ENCODE peak calls at places on chromosome 3, in five cellular contexts. L is SJSA1, Y is brain microvascular endothelial cell, Q is adrenal gland, R is dorsolateral prefrontal cortex. H is an unnamed sample.

GRCh38 chr3:196016485-196016884 is 65.4 kb downstream of the TFRC start:
- DNase-seq in L (no peak), Y (peak; percentile 82), R (no peak), Q (no peak), H (no peak)

GRCh38 chr3:53223541-53223966 is 32.3 kb downstream of the TKT start:
- DNase-seq in R (no peak), L (no peak), Q (no peak), Y (no peak), H (no peak)

GRCh38 chr3:33717616-33717865 is 513 bp downstream of the CLASP2 start:
- DNase-seq in Q (peak; percentile 76), L (no peak), Y (peak; percentile 29), R (no peak), H (peak; percentile 69)

GRCh38 chr3:66393486-66394260 is 107.1 kb downstream of the LRIG1 start:
- DNase-seq in L (no peak), R (no peak), Y (peak; percentile 43), Q (no peak), H (no peak)

GRCh38 chr3:62252614-62253147 is 120.7 kb downstream of the FEZF2 start:
- DNase-seq in Y (peak; percentile 6), R (no peak), Q (peak; percentile 51), L (no peak), H (no peak)

GRCh38 chr3:80550154-80550553 is 782.4 kb upstream of the ROBO1 start:
- DNase-seq in R (no peak), Y (no peak), L (no peak), Q (no peak), H (no peak)

GRCh38 chr3:140711719-140712086 is 33.8 kb downstream of the TRIM42 start:
- DNase-seq in R (no peak), Y (no peak), Q (no peak), L (no peak), H (no peak)

GRCh38 chr3:61848885-61849284 is 287.5 kb downstream of the PTPRG start:
- DNase-seq in R (no peak), Y (no peak), L (no peak), Q (no peak), H (no peak)

GRCh38 chr3:112097378-112097777 is 11.2 kb downstream of the C3orf52 start:
- DNase-seq in Q (peak; percentile 43), Y (peak; percentile 100), R (no peak), L (peak; percentile 85), H (no peak)

GRCh38 chr3:70072180-70072579 is 72.6 kb downstream of the SAMMSON start:
- DNase-seq in L (no peak), Q (no peak), R (no peak), Y (no peak), H (no peak)

GRCh38 chr3:180707921-180708320 is 28.6 kb upstream of the CCDC39 start:
- DNase-seq in Q (no peak), L (no peak), R (no peak), Y (no peak), H (no peak)

GRCh38 chr3:32440481-32441350 is 49.1 kb downstream of the CMTM7 start:
- DNase-seq in R (no peak), Y (no peak), L (no peak), Q (no peak), H (peak; percentile 21)

GRCh38 chr3:138459619-138460535 is 25.5 kb downstream of the ESYT3 start:
- DNase-seq in R (no peak), Q (no peak), Y (no peak), L (no peak), H (no peak)

GRCh38 chr3:122563717-122564025 is 429 bp downstream of the PARP9 start:
- DNase-seq in R (no peak), L (no peak), Q (no peak), Y (no peak), H (no peak)

GRCh38 chr3:86228106-86228505 is 762.8 kb downstream of the VGLL3 start:
- DNase-seq in R (no peak), L (no peak), Y (no peak), Q (no peak), H (no peak)

GRCh38 chr3:155444771-155445170 is 151.3 kb upstream of the STRIT1 start:
- DNase-seq in L (no peak), R (no peak), Q (no peak), Y (no peak), H (no peak)

GRCh38 chr3:20931834-20932233 is 745.8 kb upstream of the SGO1 start:
- DNase-seq in Q (no peak), L (no peak), Y (no peak), R (no peak), H (no peak)

GRCh38 chr3:38343797-38344594 is 2.6 kb upstream of the XYLB start:
- DNase-seq in Q (no peak), L (no peak), R (no peak), Y (no peak), H (no peak)

GRCh38 chr3:58175429-58176184 is 35.2 kb downstream of the DNASE1L3 start:
- DNase-seq in R (no peak), Q (peak; percentile 54), L (peak; percentile 56), Y (no peak), H (no peak)

GRCh38 chr3:53820756-53821580 is 25.3 kb downstream of the CHDH start:
- DNase-seq in Q (no peak), R (no peak), Y (no peak), L (no peak), H (no peak)

GRCh38 chr3:109081746-109082510 is 36.0 kb downstream of the MORC1 start:
- DNase-seq in Q (peak; percentile 19), L (peak; percentile 10), R (no peak), Y (peak; percentile 36), H (no peak)

GRCh38 chr3:172065967-172066762 is 26.8 kb downstream of the FNDC3B start:
- DNase-seq in Q (no peak), L (no peak), R (no peak), Y (peak; percentile 50), H (no peak)

GRCh38 chr3:73781536-73781935 is 156.8 kb upstream of the PDZRN3 start:
- DNase-seq in L (no peak), R (peak; percentile 47), Y (no peak), Q (no peak), H (no peak)

GRCh38 chr3:59469948-59470723 is 420.3 kb upstream of the CFAP20DC start:
- DNase-seq in Y (peak; percentile 27), Q (no peak), R (no peak), L (no peak), H (no peak)

GRCh38 chr3:144590854-144591253 is 619.2 kb downstream of the DIPK2A start:
- DNase-seq in R (no peak), Q (no peak), L (peak; percentile 53), Y (peak; percentile 53), H (no peak)

GRCh38 chr3:107857854-107858253 is 233.0 kb downstream of the CD47 start:
- DNase-seq in R (no peak), Q (no peak), Y (no peak), L (no peak), H (no peak)

GRCh38 chr3:171165986-171166385 is 139.5 kb upstream of the SLC2A2 start:
- DNase-seq in Q (no peak), Y (no peak), L (no peak), R (no peak), H (no peak)

GRCh38 chr3:174986685-174987084 is 127.6 kb downstream of the NAALADL2 start:
- DNase-seq in L (no peak), R (no peak), Q (no peak), Y (no peak), H (no peak)

GRCh38 chr3:195910499-195910845 is 2.1 kb upstream of the TNK2 start:
- DNase-seq in Q (no peak), R (peak; percentile 18), Y (no peak), L (no peak), H (no peak)

GRCh38 chr3:116413319-116413718 is 32.0 kb downstream of the LSAMP start:
- DNase-seq in Q (no peak), R (no peak), L (no peak), Y (no peak), H (no peak)

GRCh38 chr3:69219101-69219708 is 96.8 kb upstream of the LMOD3 start:
- DNase-seq in R (no peak), L (no peak), Q (no peak), Y (no peak), H (no peak)

DNA sequence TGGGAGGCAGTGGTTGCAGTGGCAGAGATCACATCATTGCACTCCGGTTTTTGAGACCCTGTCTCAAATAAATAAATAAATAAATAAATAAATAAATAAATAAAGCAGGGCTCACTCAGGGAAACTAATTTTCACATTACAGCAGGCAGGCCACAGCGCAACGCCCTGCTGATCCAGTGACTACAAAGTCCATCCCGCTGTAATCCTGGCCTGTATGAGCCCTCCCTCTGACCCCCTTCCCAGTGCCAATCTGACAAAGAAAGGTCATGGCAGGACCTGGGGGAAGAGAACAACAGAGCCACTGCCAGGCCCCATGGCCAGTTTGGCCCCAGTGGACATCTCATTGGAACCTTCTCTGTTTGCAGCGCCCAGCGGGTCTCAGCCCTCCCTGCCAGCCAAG is 9.3 kb downstream of the SH3BP5 start:
- DNase-seq in R (no peak), Q (no peak), L (no peak), Y (no peak), H (no peak)
- H3K27ac ChIP-seq in R (no peak overlapping the region), Q (peak overlapping the region; percentile 99), L (no peak overlapping the region), Y (no peak overlapping the region), H (no peak overlapping the region)

GRCh38 chr3:42192334-42193200 is 73.4 kb downstream of the CCK start:
- DNase-seq in Y (peak; percentile 52), R (no peak), L (no peak), Q (no peak), H (no peak)
- H3K27ac ChIP-seq in Y (peak overlapping the region; percentile 50), R (no peak overlapping the region), L (no peak overlapping the region), Q (no peak overlapping the region), H (no peak overlapping the region)

GRCh38 chr3:149258298-149258697 is 36.7 kb upstream of the CP start:
- DNase-seq in Y (peak; percentile 38), Q (peak; percentile 54), R (no peak), L (no peak), H (no peak)

GRCh38 chr3:149263856-149264255 is 42.2 kb upstream of the CP start:
- DNase-seq in Y (no peak), Q (no peak), L (no peak), R (no peak), H (no peak)

DNA sequence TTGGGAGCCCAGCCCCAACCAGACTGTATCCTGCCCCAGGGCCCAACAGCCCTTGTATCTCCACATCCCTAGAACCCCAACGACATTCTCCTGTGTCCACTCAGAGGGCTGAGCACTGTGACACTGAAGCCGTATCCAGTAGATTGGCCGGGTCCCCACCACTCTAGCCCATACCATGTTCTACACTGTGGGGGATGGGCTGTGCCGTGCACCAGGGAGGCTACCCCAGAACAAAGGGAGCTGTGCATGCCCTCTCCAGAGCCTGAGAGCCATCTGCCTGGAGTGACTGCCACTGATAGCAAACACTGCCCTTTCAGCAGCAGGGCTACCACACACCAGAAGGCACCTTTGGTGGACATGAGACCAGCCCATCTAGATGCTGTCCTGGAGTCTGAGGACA is 37.1 kb upstream of the CP start:
- DNase-seq in Y (no peak), Q (no peak), L (no peak), R (no peak), H (no peak)
- H3K27ac ChIP-seq in Y (no peak overlapping the region), Q (no peak overlapping the region), L (no peak overlapping the region), R (no peak overlapping the region), H (no peak overlapping the region)

GRCh38 chr3:188627652-188628051 is 473.7 kb downstream of the LPP start:
- DNase-seq in R (no peak), Q (no peak), L (peak; percentile 88), Y (peak; percentile 55), H (no peak)
- H3K27ac ChIP-seq in R (no peak overlapping the region), Q (no peak overlapping the region), L (peak overlapping the region; percentile 82), Y (peak overlapping the region; percentile 59), H (no peak overlapping the region)

DNA sequence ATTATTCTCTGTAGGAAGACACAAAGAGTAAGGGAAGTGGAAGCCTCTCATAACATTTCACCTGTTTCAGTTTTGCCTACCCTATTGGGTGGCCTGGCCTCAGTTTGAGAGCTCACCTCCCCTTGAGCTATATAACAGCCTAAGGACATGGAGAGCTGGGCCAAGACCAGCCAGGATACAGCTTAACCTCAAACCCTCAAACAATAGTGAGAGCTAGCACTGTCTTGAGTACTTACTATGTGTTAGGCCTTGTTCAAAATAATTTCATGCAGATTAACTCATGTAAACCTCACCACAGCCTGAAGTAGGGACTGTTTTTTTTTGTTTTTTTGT is 15.0 kb upstream of the TBL1XR1 start:
- DNase-seq in Q (no peak), Y (no peak), R (no peak), L (no peak), H (no peak)
- H3K27ac ChIP-seq in Q (no peak overlapping the region), Y (no peak overlapping the region), R (no peak overlapping the region), L (no peak overlapping the region), H (no peak overlapping the region)

H was measured in right atrium auricular region.